ENCODE peak calls at places on chromosomes 11 and 22, in seven cellular contexts. F, M, A, Z, X, H and V are unnamed samples.

GRCh38 chr11:70503878-70504240 is 105.5 kb downstream of the CTTN start:
- DNase-seq in F (no peak), M (no peak), A (no peak), Z (peak), X (no peak), H (no peak), V (no peak)

GRCh38 chr11:11395126-11395525 is 42.1 kb upstream of the CSNK2A3 start:
- DNase-seq in F (no peak), M (no peak), A (no peak), Z (no peak), X (no peak), H (no peak), V (no peak)

GRCh38 chr22:20146777-20147176 is 4.1 kb downstream of the CCDC188 start:
- DNase-seq in F (no peak), M (no peak), A (no peak), Z (no peak), X (no peak), H (no peak), V (no peak)

GRCh38 chr22:39294571-39295468 is 24.6 kb downstream of the RPL3 start:
- DNase-seq in F (no peak), M (no peak), A (no peak), Z (no peak), X (no peak), H (no peak), V (no peak)

GRCh38 chr11:68796779-68797178 is 44.9 kb downstream of the CPT1A start:
- DNase-seq in F (no peak), M (no peak), A (no peak), Z (peak), X (no peak), H (no peak), V (no peak)

GRCh38 chr11:67544591-67545242 is 21.5 kb upstream of the CABP2 start:
- DNase-seq in F (no peak), M (no peak), A (no peak), Z (no peak), X (no peak), H (peak), V (no peak)

GRCh38 chr11:58740447-58740846 is 8.7 kb upstream of the GLYAT start:
- DNase-seq in F (no peak), M (no peak), A (no peak), Z (no peak), X (no peak), H (no peak), V (no peak)

GRCh38 chr22:50178471-50178864 is 7.2 kb upstream of the TRABD start:
- DNase-seq in F (no peak), M (no peak), A (no peak), Z (no peak), X (no peak), H (no peak), V (no peak)

GRCh38 chr11:119972281-119972680 is 165.6 kb downstream of the TRIM29 start:
- DNase-seq in F (no peak), M (no peak), A (no peak), Z (no peak), X (no peak), H (no peak), V (no peak)

GRCh38 chr11:38867338-38867737 is 2269.3 kb upstream of the RAG2 start:
- DNase-seq in F (no peak), M (no peak), A (no peak), Z (no peak), X (no peak), H (no peak), V (no peak)

GRCh38 chr11:3006505-3007260 is 14.6 kb upstream of the NAP1L4 start:
- DNase-seq in F (no peak), M (no peak), A (no peak), Z (no peak), X (no peak), H (no peak), V (no peak)

GRCh38 chr11:81658722-81659121 is 1074.9 kb downstream of the FAM181B start:
- DNase-seq in F (no peak), M (no peak), A (no peak), Z (no peak), X (peak), H (no peak), V (no peak)

GRCh38 chr22:22770280-22770871 is 117.2 kb upstream of the IGLL5 start:
- DNase-seq in F (peak), M (no peak), A (peak), Z (no peak), X (no peak), H (no peak), V (peak)

GRCh38 chr11:19846654-19847330 is 134.2 kb downstream of the NAV2 start:
- DNase-seq in F (no peak), M (no peak), A (no peak), Z (peak), X (peak), H (no peak), V (no peak)

GRCh38 chr22:25736378-25737011 is 5.5 kb upstream of the MYO18B start:
- DNase-seq in F (peak), M (no peak), A (no peak), Z (no peak), X (no peak), H (no peak), V (peak)

GRCh38 chr11:66579017-66579606 is 10.7 kb upstream of the CTSF start:
- DNase-seq in F (peak), M (peak), A (peak), Z (peak), X (peak), H (peak), V (peak)

GRCh38 chr11:59815754-59816153 is 5.2 kb upstream of the MRPL16 start:
- DNase-seq in F (no peak), M (no peak), A (no peak), Z (no peak), X (no peak), H (no peak), V (no peak)

GRCh38 chr11:71251761-71252433 is 480 bp downstream of the SHANK2 start:
- DNase-seq in F (peak), M (no peak), A (no peak), Z (no peak), X (no peak), H (no peak), V (no peak)

GRCh38 chr11:46455816-46456215 is 64.2 kb upstream of the CHRM4 start:
- DNase-seq in F (no peak), M (no peak), A (no peak), Z (no peak), X (no peak), H (no peak), V (no peak)

GRCh38 chr11:96272542-96273306 is 70.3 kb downstream of the MAML2 start:
- DNase-seq in F (no peak), M (no peak), A (peak), Z (no peak), X (peak), H (no peak), V (no peak)

GRCh38 chr11:47328449-47329390 is 23.8 kb downstream of the MYBPC3 start:
- DNase-seq in F (no peak), M (no peak), A (no peak), Z (no peak), X (no peak), H (no peak), V (no peak)

GRCh38 chr11:8031248-8032115 is 44.3 kb downstream of the EIF3F start:
- DNase-seq in F (peak), M (no peak), A (no peak), Z (no peak), X (no peak), H (no peak), V (no peak)

GRCh38 chr22:37701121-37701786 is 4.4 kb downstream of the TRIOBP start:
- DNase-seq in F (no peak), M (no peak), A (no peak), Z (no peak), X (no peak), H (no peak), V (no peak)

GRCh38 chr11:69326622-69327219 is 32.8 kb downstream of the MYEOV start:
- DNase-seq in F (peak), M (no peak), A (no peak), Z (no peak), X (no peak), H (no peak), V (no peak)

GRCh38 chr11:27458182-27458581 is 14.4 kb downstream of the LGR4 start:
- DNase-seq in F (no peak), M (no peak), A (no peak), Z (no peak), X (no peak), H (no peak), V (no peak)

GRCh38 chr11:94023856-94024255 is 2.7 kb downstream of the HEPHL1 start:
- DNase-seq in F (no peak), M (no peak), A (no peak), Z (no peak), X (no peak), H (no peak), V (no peak)

GRCh38 chr11:17021550-17021949 is 7.3 kb upstream of the PLEKHA7 start:
- DNase-seq in F (no peak), M (no peak), A (peak), Z (no peak), X (no peak), H (no peak), V (no peak)

GRCh38 chr11:73645972-73646631 is at the start of gene PLEKHB1:
- DNase-seq in F (no peak), M (no peak), A (no peak), Z (no peak), X (no peak), H (no peak), V (no peak)

GRCh38 chr22:21640810-21641209 is 1.3 kb upstream of the SDF2L1 start:
- DNase-seq in F (no peak), M (no peak), A (no peak), Z (no peak), X (no peak), H (no peak), V (no peak)

GRCh38 chr22:28933321-28933720 is 49.9 kb downstream of the ZNRF3 start:
- DNase-seq in F (no peak), M (no peak), A (no peak), Z (no peak), X (no peak), H (peak), V (no peak)

GRCh38 chr22:30655532-30655931 is 12.1 kb downstream of the DUSP18 start:
- DNase-seq in F (no peak), M (no peak), A (no peak), Z (no peak), X (no peak), H (no peak), V (no peak)

GRCh38 chr22:29994941-29995340 is 85.3 kb upstream of the HORMAD2 start:
- DNase-seq in F (no peak), M (no peak), A (peak), Z (no peak), X (peak), H (peak), V (no peak)

GRCh38 chr11:6926208-6927029 is at the start of gene ZNF215:
- DNase-seq in F (peak), M (no peak), A (peak), Z (peak), X (peak), H (peak), V (peak)

GRCh38 chr11:63802637-63803414 is 10.4 kb upstream of the SPINDOC start:
- DNase-seq in F (no peak), M (no peak), A (peak), Z (no peak), X (peak), H (peak), V (no peak)

GRCh38 chr11:131471976-131472375 is 101.6 kb downstream of the NTM start:
- DNase-seq in F (no peak), M (no peak), A (no peak), Z (no peak), X (no peak), H (no peak), V (no peak)